ENCODE peak calls at places on chromosome 17, in seven cellular contexts. One of them, this sample, is unnamed.

GRCh38 chr17:82382933-82383255 is 11.3 kb downstream of the UTS2R start:
- DNase-seq in CD8-positive, alpha-beta T cell: no peak
- DNase-seq in HEK293T: no peak
- DNase-seq in progenitor cell of endocrine pancreas: no peak
- DNase-seq in endodermal cell: no peak
- DNase-seq in EL: no peak
- DNase-seq in AG08395: no peak
- DNase-seq in this sample: no peak

GRCh38 chr17:76673729-76674128 is 30.2 kb upstream of the ST6GALNAC1 start:
- DNase-seq in progenitor cell of endocrine pancreas: no peak
- DNase-seq in HEK293T: peak; percentile 3
- DNase-seq in endodermal cell: no peak
- DNase-seq in CD8-positive, alpha-beta T cell: no peak
- DNase-seq in EL: peak; percentile 65
- DNase-seq in AG08395: peak; percentile 37
- DNase-seq in this sample: peak; percentile 73

GRCh38 chr17:82599674-82600661 is 48.3 kb downstream of the WDR45B start:
- DNase-seq in AG08395: no peak
- DNase-seq in EL: no peak
- DNase-seq in endodermal cell: no peak
- DNase-seq in CD8-positive, alpha-beta T cell: no peak
- DNase-seq in HEK293T: no peak
- DNase-seq in progenitor cell of endocrine pancreas: no peak
- DNase-seq in this sample: peak; percentile 41

GRCh38 chr17:18859256-18859655 is 1.3 kb downstream of the PRPSAP2 start:
- DNase-seq in progenitor cell of endocrine pancreas: no peak
- DNase-seq in HEK293T: no peak
- DNase-seq in CD8-positive, alpha-beta T cell: no peak
- DNase-seq in endodermal cell: peak; percentile 47
- DNase-seq in AG08395: peak; percentile 29
- DNase-seq in EL: peak; percentile 39
- DNase-seq in this sample: peak; percentile 28

GRCh38 chr17:40341808-40342574 is 22.5 kb downstream of the GJD3 start:
- DNase-seq in CD8-positive, alpha-beta T cell: no peak
- DNase-seq in AG08395: peak; percentile 70
- DNase-seq in progenitor cell of endocrine pancreas: peak; percentile 74
- DNase-seq in endodermal cell: peak; percentile 96
- DNase-seq in EL: peak; percentile 72
- DNase-seq in HEK293T: peak; percentile 69
- DNase-seq in this sample: peak; percentile 93

GRCh38 chr17:27530791-27531391 is 74.6 kb downstream of the KSR1 start:
- DNase-seq in HEK293T: no peak
- DNase-seq in EL: no peak
- DNase-seq in AG08395: no peak
- DNase-seq in CD8-positive, alpha-beta T cell: no peak
- DNase-seq in endodermal cell: no peak
- DNase-seq in progenitor cell of endocrine pancreas: no peak
- DNase-seq in this sample: no peak

GRCh38 chr17:81583589-81584337 is 31.6 kb upstream of the FAAP100 start:
- DNase-seq in AG08395: no peak
- DNase-seq in HEK293T: no peak
- DNase-seq in CD8-positive, alpha-beta T cell: no peak
- DNase-seq in endodermal cell: no peak
- DNase-seq in progenitor cell of endocrine pancreas: no peak
- DNase-seq in EL: no peak
- DNase-seq in this sample: no peak

GRCh38 chr17:48981927-48982539 is 13.6 kb upstream of the GIP start:
- DNase-seq in endodermal cell: peak; percentile 26
- DNase-seq in AG08395: no peak
- DNase-seq in progenitor cell of endocrine pancreas: no peak
- DNase-seq in CD8-positive, alpha-beta T cell: no peak
- DNase-seq in EL: no peak
- DNase-seq in HEK293T: no peak
- DNase-seq in this sample: no peak

GRCh38 chr17:39235555-39236221 is 9.9 kb upstream of the STAC2 start:
- DNase-seq in progenitor cell of endocrine pancreas: no peak
- DNase-seq in CD8-positive, alpha-beta T cell: no peak
- DNase-seq in EL: peak; percentile 63
- DNase-seq in HEK293T: peak; percentile 80
- DNase-seq in endodermal cell: peak; percentile 94
- DNase-seq in AG08395: peak; percentile 62
- DNase-seq in this sample: peak; percentile 80

GRCh38 chr17:66583112-66583748 is 251.7 kb upstream of the CACNG5 start:
- DNase-seq in progenitor cell of endocrine pancreas: no peak
- DNase-seq in CD8-positive, alpha-beta T cell: no peak
- DNase-seq in AG08395: no peak
- DNase-seq in HEK293T: no peak
- DNase-seq in endodermal cell: no peak
- DNase-seq in EL: no peak
- DNase-seq in this sample: no peak

GRCh38 chr17:68290955-68291835 is at the start of the genes ARSG and SLC16A6:
- DNase-seq in AG08395: peak; percentile 42
- DNase-seq in endodermal cell: peak; percentile 92
- DNase-seq in progenitor cell of endocrine pancreas: peak; percentile 55
- DNase-seq in HEK293T: peak; percentile 82
- DNase-seq in EL: peak; percentile 73
- DNase-seq in CD8-positive, alpha-beta T cell: peak; percentile 92
- DNase-seq in this sample: peak; percentile 92

GRCh38 chr17:51371732-51372151 is 111.4 kb downstream of the UTP18 start:
- DNase-seq in EL: peak; percentile 62
- DNase-seq in HEK293T: peak; percentile 80
- DNase-seq in AG08395: peak; percentile 65
- DNase-seq in CD8-positive, alpha-beta T cell: no peak
- DNase-seq in progenitor cell of endocrine pancreas: peak; percentile 28
- DNase-seq in endodermal cell: peak; percentile 92
- DNase-seq in this sample: peak; percentile 85

GRCh38 chr17:7374353-7374752 is 6.5 kb upstream of the TNK1 start:
- DNase-seq in HEK293T: no peak
- DNase-seq in EL: no peak
- DNase-seq in progenitor cell of endocrine pancreas: no peak
- DNase-seq in AG08395: no peak
- DNase-seq in CD8-positive, alpha-beta T cell: no peak
- DNase-seq in endodermal cell: no peak
- DNase-seq in this sample: no peak

GRCh38 chr17:66948061-66948750 is 16.3 kb upstream of the CACNG4 start:
- DNase-seq in CD8-positive, alpha-beta T cell: no peak
- DNase-seq in endodermal cell: peak; percentile 37
- DNase-seq in HEK293T: no peak
- DNase-seq in progenitor cell of endocrine pancreas: no peak
- DNase-seq in EL: no peak
- DNase-seq in AG08395: no peak
- DNase-seq in this sample: peak; percentile 39

GRCh38 chr17:7465481-7466275 is 13.8 kb downstream of the ZBTB4 start:
- DNase-seq in HEK293T: no peak
- DNase-seq in AG08395: no peak
- DNase-seq in CD8-positive, alpha-beta T cell: no peak
- DNase-seq in endodermal cell: no peak
- DNase-seq in EL: no peak
- DNase-seq in progenitor cell of endocrine pancreas: no peak
- DNase-seq in this sample: no peak

GRCh38 chr17:15161395-15161794 is 103.7 kb downstream of the PMP22 start:
- DNase-seq in AG08395: no peak
- DNase-seq in CD8-positive, alpha-beta T cell: no peak
- DNase-seq in HEK293T: no peak
- DNase-seq in progenitor cell of endocrine pancreas: no peak
- DNase-seq in endodermal cell: no peak
- DNase-seq in EL: no peak
- DNase-seq in this sample: no peak

GRCh38 chr17:67490471-67490870 is 113.4 kb downstream of the PITPNC1 start:
- DNase-seq in CD8-positive, alpha-beta T cell: peak; percentile 7
- DNase-seq in endodermal cell: peak; percentile 58
- DNase-seq in EL: no peak
- DNase-seq in AG08395: peak; percentile 4
- DNase-seq in HEK293T: no peak
- DNase-seq in progenitor cell of endocrine pancreas: no peak
- DNase-seq in this sample: no peak

GRCh38 chr17:51995797-51996403 is 162.6 kb downstream of the CA10 start:
- DNase-seq in CD8-positive, alpha-beta T cell: no peak
- DNase-seq in AG08395: no peak
- DNase-seq in endodermal cell: no peak
- DNase-seq in EL: peak; percentile 52
- DNase-seq in HEK293T: no peak
- DNase-seq in progenitor cell of endocrine pancreas: no peak
- DNase-seq in this sample: no peak

GRCh38 chr17:41835214-41835799 is 725 bp downstream of the NT5C3B start:
- DNase-seq in progenitor cell of endocrine pancreas: no peak
- DNase-seq in endodermal cell: no peak
- DNase-seq in AG08395: peak; percentile 43
- DNase-seq in HEK293T: no peak
- DNase-seq in CD8-positive, alpha-beta T cell: peak; percentile 52
- DNase-seq in EL: peak; percentile 37
- DNase-seq in this sample: no peak

GRCh38 chr17:45313927-45314760 is 2.7 kb downstream of the MAP3K14 start:
- DNase-seq in endodermal cell: no peak
- DNase-seq in HEK293T: no peak
- DNase-seq in AG08395: no peak
- DNase-seq in CD8-positive, alpha-beta T cell: no peak
- DNase-seq in EL: no peak
- DNase-seq in progenitor cell of endocrine pancreas: no peak
- DNase-seq in this sample: no peak

This sample was measured in SK-N-SH.